ENCODE peak calls at places on chromosomes 1 and 21, in six cellular contexts. Q is GM13977, H is choroid plexus epithelial cell, X is dorsolateral prefrontal cortex, E is AG04450, C is occipital lobe. M is an unnamed sample.

GRCh38 chr1:181135815-181136737 is 47.6 kb downstream of the IER5 start:
- DNase-seq in Q (no peak), H (peak; percentile 92), X (no peak), E (peak; percentile 88), C (no peak), M (peak; percentile 89)

GRCh38 chr1:26677306-26678115 is 18.3 kb upstream of the ARID1A start:
- DNase-seq in Q (peak; percentile 66), H (peak; percentile 79), X (peak; percentile 86), E (no peak), C (peak; percentile 22), M (peak; percentile 69)

GRCh38 chr1:77671836-77672235 is 10.6 kb downstream of the ZZZ3 start:
- DNase-seq in Q (no peak), H (peak; percentile 36), X (no peak), E (no peak), C (no peak), M (peak; percentile 49)

GRCh38 chr1:964691-965525 is 1.4 kb upstream of the PLEKHN1 start:
- DNase-seq in Q (no peak), H (no peak), X (no peak), E (no peak), C (no peak), M (no peak)

GRCh38 chr1:83689900-83690868 is 308.7 kb downstream of the TTLL7 start:
- DNase-seq in Q (no peak), H (no peak), X (no peak), E (no peak), C (no peak), M (no peak)

GRCh38 chr21:28419811-28420210 is 572.9 kb downstream of the LTN1 start:
- DNase-seq in Q (no peak), H (no peak), X (no peak), E (no peak), C (no peak), M (no peak)

GRCh38 chr1:67532452-67533216 is 102.4 kb upstream of the SERBP1 start:
- DNase-seq in Q (peak; percentile 61), H (peak; percentile 96), X (peak; percentile 25), E (peak; percentile 78), C (peak; percentile 4), M (peak; percentile 91)

GRCh38 chr1:159088050-159088449 is 11.5 kb upstream of the AIM2 start:
- DNase-seq in Q (no peak), H (peak; percentile 56), X (no peak), E (peak; percentile 48), C (no peak), M (peak; percentile 74)

GRCh38 chr1:13749543-13750307 is 49.7 kb downstream of the PRDM2 start:
- DNase-seq in Q (no peak), H (peak; percentile 52), X (peak; percentile 37), E (no peak), C (no peak), M (peak; percentile 54)

GRCh38 chr1:19122668-19123067 is 87.4 kb downstream of the UBR4 start:
- DNase-seq in Q (no peak), H (peak; percentile 13), X (no peak), E (no peak), C (no peak), M (peak; percentile 33)

GRCh38 chr21:41932576-41933258 is 21.1 kb downstream of the C2CD2 start:
- DNase-seq in Q (peak; percentile 16), H (peak; percentile 53), X (peak; percentile 60), E (no peak), C (no peak), M (peak; percentile 82)

GRCh38 chr1:155128755-155129473 is 1.2 kb downstream of the EFNA1 start:
- DNase-seq in Q (no peak), H (no peak), X (peak; percentile 27), E (no peak), C (peak; percentile 20), M (no peak)

GRCh38 chr1:185670187-185670627 is 64.0 kb upstream of the HMCN1 start:
- DNase-seq in Q (no peak), H (peak; percentile 70), X (no peak), E (peak; percentile 21), C (no peak), M (peak; percentile 70)

GRCh38 chr1:204513117-204513716 is 3.0 kb upstream of the MDM4 start:
- DNase-seq in Q (peak; percentile 67), H (no peak), X (no peak), E (no peak), C (no peak), M (no peak)

GRCh38 chr1:206447792-206448191 is 22.5 kb upstream of the IKBKE start:
- DNase-seq in Q (no peak), H (no peak), X (no peak), E (no peak), C (no peak), M (peak; percentile 31)

GRCh38 chr1:207393610-207394009 is 60.5 kb upstream of the CR2 start:
- DNase-seq in Q (no peak), H (peak; percentile 93), X (no peak), E (peak; percentile 78), C (no peak), M (peak; percentile 95)

GRCh38 chr1:101170506-101171050 is 66.2 kb upstream of the S1PR1 start:
- DNase-seq in Q (no peak), H (no peak), X (no peak), E (no peak), C (no peak), M (no peak)

GRCh38 chr21:28156590-28156989 is 836.1 kb downstream of the LTN1 start:
- DNase-seq in Q (no peak), H (no peak), X (no peak), E (no peak), C (no peak), M (no peak)

GRCh38 chr1:7781923-7782495 is 2.1 kb upstream of the PER3 start:
- DNase-seq in Q (no peak), H (no peak), X (no peak), E (no peak), C (no peak), M (no peak)

GRCh38 chr1:230231739-230232075 is 164.7 kb downstream of the GALNT2 start:
- DNase-seq in Q (no peak), H (peak; percentile 86), X (no peak), E (no peak), C (no peak), M (peak; percentile 68)

GRCh38 chr1:235513495-235514366 is 9.5 kb upstream of the B3GALNT2 start:
- DNase-seq in Q (peak; percentile 39), H (peak; percentile 85), X (peak; percentile 38), E (peak; percentile 49), C (no peak), M (peak; percentile 63)

GRCh38 chr1:21260405-21261129 is 29.7 kb downstream of the ECE1 start:
- DNase-seq in Q (no peak), H (peak; percentile 44), X (no peak), E (no peak), C (no peak), M (no peak)

GRCh38 chr1:23756676-23757075 is 13.4 kb downstream of the ELOA start:
- DNase-seq in Q (no peak), H (peak; percentile 88), X (no peak), E (no peak), C (no peak), M (peak; percentile 84)

GRCh38 chr1:116919802-116920201 is 10.1 kb downstream of the PTGFRN start:
- DNase-seq in Q (no peak), H (no peak), X (no peak), E (no peak), C (no peak), M (no peak)

GRCh38 chr1:31238986-31239613 is 587 bp downstream of the NKAIN1 start:
- DNase-seq in Q (peak; percentile 46), H (no peak), X (peak; percentile 57), E (no peak), C (peak; percentile 26), M (peak; percentile 10)

GRCh38 chr1:158425020-158425419 is 1.0 kb downstream of the OR10K2 start:
- DNase-seq in Q (no peak), H (no peak), X (no peak), E (no peak), C (no peak), M (no peak)

M was measured in iris pigment epithelial cell.